ENCODE peak calls at places on chromosomes 13 and 19, in seven cellular contexts. E, J, O, P, D, W and C are unnamed samples.

GRCh38 chr13:50518791-50519201 is 324.7 kb downstream of the DLEU7 start:
- DNase-seq in E (no peak), J (no peak), O (no peak), P (peak), D (peak), W (no peak), C (peak)

GRCh38 chr19:41702208-41702651 is 6.2 kb upstream of the CEACAM5 start:
- DNase-seq in E (no peak), J (no peak), O (no peak), P (peak), D (peak), W (no peak), C (peak)

GRCh38 chr13:62185631-62186256 is 770.1 kb upstream of the PCDH20 start:
- DNase-seq in E (no peak), J (no peak), O (no peak), P (no peak), D (no peak), W (no peak), C (no peak)

GRCh38 chr13:61406275-61406674 is 9.4 kb downstream of the PCDH20 start:
- DNase-seq in E (no peak), J (no peak), O (no peak), P (no peak), D (no peak), W (no peak), C (no peak)

GRCh38 chr19:50514346-50515167 is 844 bp upstream of the ASPDH start:
- DNase-seq in E (no peak), J (no peak), O (peak), P (no peak), D (no peak), W (no peak), C (no peak)

GRCh38 chr13:111204438-111205177 is 89.5 kb downstream of the ARHGEF7 start:
- DNase-seq in E (no peak), J (peak), O (no peak), P (peak), D (peak), W (no peak), C (peak)

GRCh38 chr13:86946734-86947133 is 724.4 kb upstream of the SLITRK5 start:
- DNase-seq in E (no peak), J (no peak), O (no peak), P (no peak), D (no peak), W (no peak), C (peak)

GRCh38 chr13:34914416-34914815 is 27.7 kb upstream of the NBEA start:
- DNase-seq in E (no peak), J (no peak), O (no peak), P (no peak), D (no peak), W (no peak), C (no peak)

GRCh38 chr13:29523199-29523931 is 72.1 kb downstream of the SLC7A1 start:
- DNase-seq in E (no peak), J (no peak), O (no peak), P (peak), D (no peak), W (no peak), C (no peak)

GRCh38 chr19:47226426-47227346 is 4.3 kb downstream of the BBC3 start:
- DNase-seq in E (no peak), J (no peak), O (no peak), P (peak), D (peak), W (no peak), C (peak)